ENCODE peak calls at places on chromosomes 7 and 10, in nine cellular contexts. One of them, this sample, is unnamed.

GRCh38 chr7:49638166-49638565 is 135.3 kb upstream of the VWC2 start:
- DNase-seq in GM10248: no peak
- DNase-seq in neuronal stem cell: no peak
- DNase-seq in frontal cortex: no peak
- DNase-seq in NCI-H69: no peak
- DNase-seq in CD8-positive, alpha-beta T cell: no peak
- DNase-seq in GM23248: no peak
- DNase-seq in mammary epithelial cell: no peak
- DNase-seq in amniotic epithelial cell: no peak
- DNase-seq in this sample: no peak

GRCh38 chr7:147981072-147981813 is 609.3 kb upstream of the C7orf33 start:
- DNase-seq in GM10248: peak; percentile 15
- DNase-seq in neuronal stem cell: no peak
- DNase-seq in frontal cortex: no peak
- DNase-seq in NCI-H69: no peak
- DNase-seq in CD8-positive, alpha-beta T cell: no peak
- DNase-seq in GM23248: no peak
- DNase-seq in mammary epithelial cell: no peak
- DNase-seq in amniotic epithelial cell: no peak
- DNase-seq in this sample: no peak

GRCh38 chr7:47266799-47267198 is 315.1 kb downstream of the TNS3 start:
- DNase-seq in GM10248: no peak
- DNase-seq in neuronal stem cell: no peak
- DNase-seq in frontal cortex: no peak
- DNase-seq in NCI-H69: no peak
- DNase-seq in CD8-positive, alpha-beta T cell: no peak
- DNase-seq in GM23248: peak; percentile 23
- DNase-seq in mammary epithelial cell: no peak
- DNase-seq in amniotic epithelial cell: no peak
- DNase-seq in this sample: no peak

GRCh38 chr10:12705943-12706342 is 295.6 kb downstream of the CCDC3 start:
- DNase-seq in GM10248: no peak
- DNase-seq in neuronal stem cell: no peak
- DNase-seq in frontal cortex: no peak
- DNase-seq in NCI-H69: no peak
- DNase-seq in CD8-positive, alpha-beta T cell: no peak
- DNase-seq in GM23248: peak; percentile 13
- DNase-seq in mammary epithelial cell: peak; percentile 68
- DNase-seq in amniotic epithelial cell: peak; percentile 55
- DNase-seq in this sample: no peak

GRCh38 chr10:126235091-126235978 is 152.9 kb downstream of the ADAM12 start:
- DNase-seq in GM10248: no peak
- DNase-seq in neuronal stem cell: no peak
- DNase-seq in frontal cortex: peak; percentile 32
- DNase-seq in NCI-H69: no peak
- DNase-seq in CD8-positive, alpha-beta T cell: no peak
- DNase-seq in GM23248: peak; percentile 17
- DNase-seq in mammary epithelial cell: no peak
- DNase-seq in amniotic epithelial cell: no peak
- DNase-seq in this sample: no peak

GRCh38 chr7:23062452-23062851 is 43.1 kb upstream of the KLHL7 start:
- DNase-seq in GM10248: no peak
- DNase-seq in neuronal stem cell: no peak
- DNase-seq in frontal cortex: no peak
- DNase-seq in NCI-H69: no peak
- DNase-seq in CD8-positive, alpha-beta T cell: no peak
- DNase-seq in GM23248: peak; percentile 90
- DNase-seq in mammary epithelial cell: peak; percentile 97
- DNase-seq in amniotic epithelial cell: peak; percentile 59
- DNase-seq in this sample: no peak

GRCh38 chr7:44320141-44320540 is 5.3 kb downstream of the CAMK2B start:
- DNase-seq in GM10248: no peak
- DNase-seq in neuronal stem cell: no peak
- DNase-seq in frontal cortex: no peak
- DNase-seq in NCI-H69: no peak
- DNase-seq in CD8-positive, alpha-beta T cell: no peak
- DNase-seq in GM23248: no peak
- DNase-seq in mammary epithelial cell: peak; percentile 8
- DNase-seq in amniotic epithelial cell: no peak
- DNase-seq in this sample: no peak

GRCh38 chr7:25894902-25895791 is 256.9 kb upstream of the NFE2L3 start:
- DNase-seq in GM10248: peak; percentile 81
- DNase-seq in neuronal stem cell: peak; percentile 51
- DNase-seq in frontal cortex: peak; percentile 67
- DNase-seq in NCI-H69: peak; percentile 76
- DNase-seq in CD8-positive, alpha-beta T cell: peak; percentile 52
- DNase-seq in GM23248: peak; percentile 57
- DNase-seq in mammary epithelial cell: peak; percentile 17
- DNase-seq in amniotic epithelial cell: peak; percentile 1
- DNase-seq in this sample: no peak

GRCh38 chr7:79377097-79377496 is 76.4 kb downstream of the MAGI2 start:
- DNase-seq in GM10248: no peak
- DNase-seq in neuronal stem cell: no peak
- DNase-seq in frontal cortex: no peak
- DNase-seq in NCI-H69: no peak
- DNase-seq in CD8-positive, alpha-beta T cell: no peak
- DNase-seq in GM23248: peak; percentile 53
- DNase-seq in mammary epithelial cell: no peak
- DNase-seq in amniotic epithelial cell: peak; percentile 93
- DNase-seq in this sample: no peak

GRCh38 chr7:124041439-124041838 is 8.6 kb upstream of the TMEM229A start:
- DNase-seq in GM10248: no peak
- DNase-seq in neuronal stem cell: no peak
- DNase-seq in frontal cortex: no peak
- DNase-seq in NCI-H69: no peak
- DNase-seq in CD8-positive, alpha-beta T cell: no peak
- DNase-seq in GM23248: no peak
- DNase-seq in mammary epithelial cell: no peak
- DNase-seq in amniotic epithelial cell: no peak
- DNase-seq in this sample: no peak

GRCh38 chr10:62511656-62512055 is 137.5 kb downstream of the ZNF365 start:
- DNase-seq in GM10248: peak; percentile 31
- DNase-seq in neuronal stem cell: no peak
- DNase-seq in frontal cortex: no peak
- DNase-seq in NCI-H69: no peak
- DNase-seq in CD8-positive, alpha-beta T cell: no peak
- DNase-seq in GM23248: peak; percentile 5
- DNase-seq in mammary epithelial cell: no peak
- DNase-seq in amniotic epithelial cell: no peak
- DNase-seq in this sample: no peak

GRCh38 chr10:25604591-25604990 is 329.4 kb upstream of the MYO3A start:
- DNase-seq in GM10248: no peak
- DNase-seq in neuronal stem cell: peak; percentile 2
- DNase-seq in frontal cortex: no peak
- DNase-seq in NCI-H69: no peak
- DNase-seq in CD8-positive, alpha-beta T cell: no peak
- DNase-seq in GM23248: no peak
- DNase-seq in mammary epithelial cell: no peak
- DNase-seq in amniotic epithelial cell: peak; percentile 3
- DNase-seq in this sample: no peak

GRCh38 chr7:93894426-93894825 is 3.9 kb upstream of the TFPI2 start:
- DNase-seq in GM10248: no peak
- DNase-seq in neuronal stem cell: no peak
- DNase-seq in frontal cortex: no peak
- DNase-seq in NCI-H69: no peak
- DNase-seq in CD8-positive, alpha-beta T cell: no peak
- DNase-seq in GM23248: peak; percentile 28
- DNase-seq in mammary epithelial cell: no peak
- DNase-seq in amniotic epithelial cell: no peak
- DNase-seq in this sample: no peak

GRCh38 chr10:90125966-90126600 is 424.7 kb downstream of the KIF20B start:
- DNase-seq in GM10248: no peak
- DNase-seq in neuronal stem cell: no peak
- DNase-seq in frontal cortex: no peak
- DNase-seq in NCI-H69: no peak
- DNase-seq in CD8-positive, alpha-beta T cell: no peak
- DNase-seq in GM23248: no peak
- DNase-seq in mammary epithelial cell: peak; percentile 77
- DNase-seq in amniotic epithelial cell: peak; percentile 99
- DNase-seq in this sample: no peak

GRCh38 chr10:59033622-59034021 is 142.8 kb upstream of the PHYHIPL start:
- DNase-seq in GM10248: no peak
- DNase-seq in neuronal stem cell: no peak
- DNase-seq in frontal cortex: no peak
- DNase-seq in NCI-H69: no peak
- DNase-seq in CD8-positive, alpha-beta T cell: no peak
- DNase-seq in GM23248: no peak
- DNase-seq in mammary epithelial cell: peak; percentile 12
- DNase-seq in amniotic epithelial cell: no peak
- DNase-seq in this sample: no peak

GRCh38 chr10:119304541-119304940 is 97.2 kb downstream of the GRK5 start:
- DNase-seq in GM10248: no peak
- DNase-seq in neuronal stem cell: no peak
- DNase-seq in frontal cortex: no peak
- DNase-seq in NCI-H69: peak; percentile 10
- DNase-seq in CD8-positive, alpha-beta T cell: no peak
- DNase-seq in GM23248: no peak
- DNase-seq in mammary epithelial cell: no peak
- DNase-seq in amniotic epithelial cell: no peak
- DNase-seq in this sample: no peak

GRCh38 chr10:110358869-110359629 is 54.3 kb upstream of the SMNDC1 start:
- DNase-seq in GM10248: no peak
- DNase-seq in neuronal stem cell: no peak
- DNase-seq in frontal cortex: no peak
- DNase-seq in NCI-H69: peak; percentile 1
- DNase-seq in CD8-positive, alpha-beta T cell: no peak
- DNase-seq in GM23248: peak; percentile 48
- DNase-seq in mammary epithelial cell: peak; percentile 84
- DNase-seq in amniotic epithelial cell: no peak
- DNase-seq in this sample: no peak

GRCh38 chr10:118668228-118668952 is 72.9 kb upstream of the PRLHR start:
- DNase-seq in GM10248: no peak
- DNase-seq in neuronal stem cell: no peak
- DNase-seq in frontal cortex: no peak
- DNase-seq in NCI-H69: no peak
- DNase-seq in CD8-positive, alpha-beta T cell: no peak
- DNase-seq in GM23248: no peak
- DNase-seq in mammary epithelial cell: no peak
- DNase-seq in amniotic epithelial cell: no peak
- DNase-seq in this sample: no peak

GRCh38 chr10:71512213-71512745 is 115.6 kb downstream of the CDH23 start:
- DNase-seq in GM10248: no peak
- DNase-seq in neuronal stem cell: no peak
- DNase-seq in frontal cortex: no peak
- DNase-seq in NCI-H69: peak; percentile 44
- DNase-seq in CD8-positive, alpha-beta T cell: no peak
- DNase-seq in GM23248: no peak
- DNase-seq in mammary epithelial cell: no peak
- DNase-seq in amniotic epithelial cell: no peak
- DNase-seq in this sample: no peak

GRCh38 chr7:64758151-64758550 is 36.1 kb upstream of the ZNF138 start:
- DNase-seq in GM10248: no peak
- DNase-seq in neuronal stem cell: no peak
- DNase-seq in frontal cortex: no peak
- DNase-seq in NCI-H69: no peak
- DNase-seq in CD8-positive, alpha-beta T cell: no peak
- DNase-seq in GM23248: no peak
- DNase-seq in mammary epithelial cell: no peak
- DNase-seq in amniotic epithelial cell: no peak
- DNase-seq in this sample: no peak

GRCh38 chr10:91124016-91124415 is 96.4 kb upstream of the PCGF5 start:
- DNase-seq in GM10248: no peak
- DNase-seq in neuronal stem cell: no peak
- DNase-seq in frontal cortex: no peak
- DNase-seq in NCI-H69: no peak
- DNase-seq in CD8-positive, alpha-beta T cell: no peak
- DNase-seq in GM23248: no peak
- DNase-seq in mammary epithelial cell: no peak
- DNase-seq in amniotic epithelial cell: peak; percentile 74
- DNase-seq in this sample: no peak

GRCh38 chr10:131167036-131167860 is 144.3 kb downstream of the TCERG1L start:
- DNase-seq in GM10248: no peak
- DNase-seq in neuronal stem cell: no peak
- DNase-seq in frontal cortex: no peak
- DNase-seq in NCI-H69: no peak
- DNase-seq in CD8-positive, alpha-beta T cell: no peak
- DNase-seq in GM23248: no peak
- DNase-seq in mammary epithelial cell: no peak
- DNase-seq in amniotic epithelial cell: no peak
- DNase-seq in this sample: no peak

GRCh38 chr7:90262438-90262837 is 17.5 kb downstream of the CFAP69 start:
- DNase-seq in GM10248: peak; percentile 44
- DNase-seq in neuronal stem cell: no peak
- DNase-seq in frontal cortex: peak; percentile 18
- DNase-seq in NCI-H69: peak; percentile 26
- DNase-seq in CD8-positive, alpha-beta T cell: no peak
- DNase-seq in GM23248: peak; percentile 73
- DNase-seq in mammary epithelial cell: peak; percentile 21
- DNase-seq in amniotic epithelial cell: peak; percentile 31
- DNase-seq in this sample: no peak

GRCh38 chr7:16636533-16637173 is 8.9 kb downstream of the ANKMY2 start:
- DNase-seq in GM10248: no peak
- DNase-seq in neuronal stem cell: no peak
- DNase-seq in frontal cortex: no peak
- DNase-seq in NCI-H69: no peak
- DNase-seq in CD8-positive, alpha-beta T cell: no peak
- DNase-seq in GM23248: peak; percentile 26
- DNase-seq in mammary epithelial cell: no peak
- DNase-seq in amniotic epithelial cell: no peak
- DNase-seq in this sample: no peak

GRCh38 chr7:35021445-35021844 is 15.8 kb downstream of the DPY19L1 start:
- DNase-seq in GM10248: no peak
- DNase-seq in neuronal stem cell: no peak
- DNase-seq in frontal cortex: no peak
- DNase-seq in NCI-H69: no peak
- DNase-seq in CD8-positive, alpha-beta T cell: no peak
- DNase-seq in GM23248: no peak
- DNase-seq in mammary epithelial cell: no peak
- DNase-seq in amniotic epithelial cell: peak; percentile 21
- DNase-seq in this sample: no peak

GRCh38 chr7:527723-528122 is 8.1 kb upstream of the PDGFA start:
- DNase-seq in GM10248: no peak
- DNase-seq in neuronal stem cell: no peak
- DNase-seq in frontal cortex: no peak
- DNase-seq in NCI-H69: no peak
- DNase-seq in CD8-positive, alpha-beta T cell: no peak
- DNase-seq in GM23248: no peak
- DNase-seq in mammary epithelial cell: no peak
- DNase-seq in amniotic epithelial cell: no peak
- DNase-seq in this sample: no peak

GRCh38 chr10:92857904-92858514 is 9.7 kb downstream of the EXOC6 start:
- DNase-seq in GM10248: no peak
- DNase-seq in neuronal stem cell: no peak
- DNase-seq in frontal cortex: no peak
- DNase-seq in NCI-H69: no peak
- DNase-seq in CD8-positive, alpha-beta T cell: no peak
- DNase-seq in GM23248: peak; percentile 13
- DNase-seq in mammary epithelial cell: no peak
- DNase-seq in amniotic epithelial cell: peak; percentile 27
- DNase-seq in this sample: no peak

GRCh38 chr7:50567715-50568261 is 2.6 kb upstream of the DDC start:
- DNase-seq in GM10248: no peak
- DNase-seq in neuronal stem cell: no peak
- DNase-seq in frontal cortex: no peak
- DNase-seq in NCI-H69: no peak
- DNase-seq in CD8-positive, alpha-beta T cell: no peak
- DNase-seq in GM23248: no peak
- DNase-seq in mammary epithelial cell: no peak
- DNase-seq in amniotic epithelial cell: no peak
- DNase-seq in this sample: no peak

GRCh38 chr10:17202506-17202905 is 1.0 kb upstream of the TRDMT1 start:
- DNase-seq in GM10248: no peak
- DNase-seq in neuronal stem cell: no peak
- DNase-seq in frontal cortex: no peak
- DNase-seq in NCI-H69: no peak
- DNase-seq in CD8-positive, alpha-beta T cell: no peak
- DNase-seq in GM23248: no peak
- DNase-seq in mammary epithelial cell: no peak
- DNase-seq in amniotic epithelial cell: no peak
- DNase-seq in this sample: no peak

GRCh38 chr10:95601116-95601719 is 40.0 kb upstream of the SORBS1 start:
- DNase-seq in GM10248: peak; percentile 67
- DNase-seq in neuronal stem cell: peak; percentile 82
- DNase-seq in frontal cortex: peak; percentile 67
- DNase-seq in NCI-H69: peak; percentile 88
- DNase-seq in CD8-positive, alpha-beta T cell: peak; percentile 13
- DNase-seq in GM23248: peak; percentile 91
- DNase-seq in mammary epithelial cell: peak; percentile 76
- DNase-seq in amniotic epithelial cell: peak; percentile 78
- DNase-seq in this sample: peak; percentile 38

GRCh38 chr10:62233494-62234283 is 35.0 kb downstream of the RTKN2 start:
- DNase-seq in GM10248: no peak
- DNase-seq in neuronal stem cell: no peak
- DNase-seq in frontal cortex: no peak
- DNase-seq in NCI-H69: no peak
- DNase-seq in CD8-positive, alpha-beta T cell: no peak
- DNase-seq in GM23248: peak; percentile 27
- DNase-seq in mammary epithelial cell: no peak
- DNase-seq in amniotic epithelial cell: peak; percentile 24
- DNase-seq in this sample: no peak

This sample was measured in D721Med.